ENCODE peak calls at places on chromosome 20, in five cellular contexts. X is nephron progenitor cell, B is colonic mucosa, I is left lung, M is GM20000. O is an unnamed sample.

GRCh38 chr20:38790210-38791053 is 15.1 kb upstream of the PPP1R16B start:
- DNase-seq in M (peak; percentile 56), B (no peak), I (no peak), X (peak; percentile 42), O (peak; percentile 65)

GRCh38 chr20:22801528-22801927 is 217.2 kb upstream of the FOXA2 start:
- DNase-seq in X (no peak), I (no peak), B (no peak), M (no peak), O (no peak)

GRCh38 chr20:44714701-44715494 is at the start of gene CCN5:
- DNase-seq in M (no peak), X (no peak), I (peak; percentile 85), B (peak; percentile 92), O (no peak)

GRCh38 chr20:60459212-60459611 is 501.0 kb downstream of the CDH26 start:
- DNase-seq in M (no peak), I (no peak), X (no peak), B (no peak), O (no peak)

GRCh38 chr20:43915209-43916072 is 789 bp downstream of the TOX2 start:
- DNase-seq in B (peak; percentile 52), X (peak; percentile 43), I (no peak), M (peak; percentile 61), O (peak; percentile 54)

GRCh38 chr20:61166324-61166723 is 85.7 kb upstream of the CDH4 start:
- DNase-seq in X (no peak), B (no peak), M (no peak), I (no peak), O (no peak)

GRCh38 chr20:23254034-23254433 is 96.6 kb upstream of the NXT1 start:
- DNase-seq in M (no peak), X (no peak), B (no peak), I (no peak), O (no peak)

GRCh38 chr20:23031346-23031745 is 3.8 kb upstream of the SSTR4 start:
- DNase-seq in I (no peak), B (no peak), X (no peak), M (no peak), O (no peak)

GRCh38 chr20:56513096-56513806 is 11.3 kb upstream of the FAM209A start:
- DNase-seq in I (no peak), X (peak; percentile 20), B (no peak), M (no peak), O (no peak)

GRCh38 chr20:46031701-46032254 is 2.8 kb downstream of the SLC12A5 start:
- DNase-seq in B (no peak), M (peak; percentile 30), X (peak; percentile 59), I (no peak), O (no peak)

GRCh38 chr20:44643596-44644383 is 7.7 kb downstream of the ADA start:
- DNase-seq in M (no peak), I (peak; percentile 80), X (peak; percentile 50), B (peak; percentile 50), O (peak; percentile 50)

GRCh38 chr20:22700387-22700786 is 116.0 kb upstream of the FOXA2 start:
- DNase-seq in M (no peak), B (no peak), X (no peak), I (no peak), O (no peak)

GRCh38 chr20:20457392-20458126 is 89.7 kb downstream of the INSM1 start:
- DNase-seq in B (no peak), X (no peak), M (no peak), I (no peak), O (no peak)

GRCh38 chr20:25248501-25249172 is 752 bp downstream of the PYGB start:
- DNase-seq in X (peak; percentile 58), I (no peak), B (peak; percentile 46), M (peak; percentile 64), O (no peak)

GRCh38 chr20:63544241-63544957 is 3.1 kb downstream of the SRMS start:
- DNase-seq in I (no peak), M (no peak), X (no peak), B (no peak), O (no peak)

GRCh38 chr20:47380481-47380880 is 24.0 kb upstream of the ZMYND8 start:
- DNase-seq in B (no peak), M (no peak), X (no peak), I (no peak), O (peak; percentile 60)

GRCh38 chr20:31440012-31440659 is at the start of gene DEFB123:
- DNase-seq in X (no peak), I (no peak), M (no peak), B (no peak), O (peak; percentile 15)
- TF ChIP-seq CTCF in X (no peak), I (no peak), M (no peak), B (no peak), O (peak; percentile 51)

GRCh38 chr20:11411765-11412164 is 505.9 kb upstream of the BTBD3 start:
- DNase-seq in B (no peak), M (no peak), X (no peak), I (no peak), O (no peak)
- TF ChIP-seq CTCF in B (no peak), M (no peak), X (no peak), I (no peak), O (no peak)

DNA sequence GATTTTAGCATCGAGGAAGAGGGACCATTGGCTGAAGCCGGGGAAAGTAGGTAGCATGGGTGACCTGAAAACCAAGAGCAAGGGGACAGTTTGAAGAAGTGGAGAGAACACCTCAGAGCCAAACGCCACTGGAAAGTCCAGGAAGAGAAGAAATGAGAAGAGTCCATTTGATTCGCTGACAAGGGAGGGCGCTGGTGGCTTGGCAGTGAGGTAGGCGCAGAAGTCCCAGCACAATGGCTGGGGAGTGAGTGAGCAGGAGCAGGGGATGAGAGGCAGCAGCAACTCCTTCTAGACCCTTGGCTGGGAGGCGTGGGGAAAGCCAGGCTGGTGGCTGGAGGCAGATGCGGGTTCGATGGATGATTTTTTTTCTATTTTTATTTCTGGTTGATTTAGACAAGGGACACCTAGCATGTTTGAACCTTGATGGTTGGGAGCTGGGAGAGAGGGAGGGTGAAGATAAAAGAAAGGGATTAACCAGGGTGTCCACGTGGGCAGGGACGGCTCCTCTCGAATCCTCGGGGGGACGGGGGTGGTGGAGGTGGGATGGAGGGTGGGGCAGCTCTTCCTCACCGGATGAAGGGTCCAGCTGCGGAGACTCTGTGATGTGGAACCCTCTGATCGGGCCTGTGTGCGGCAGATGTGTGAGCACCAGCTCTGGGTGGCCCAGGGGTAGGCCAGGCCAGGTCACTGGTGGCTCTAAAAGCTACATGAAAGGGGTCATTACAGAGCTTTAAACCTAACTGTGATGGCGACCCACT is 164.2 kb downstream of the NFATC2 start:
- DNase-seq in I (peak; percentile 20), B (no peak), M (no peak), X (no peak), O (peak; percentile 30)
- TF ChIP-seq CTCF in I (no peak), B (no peak), M (no peak), X (no peak), O (peak; percentile 25)

DNA sequence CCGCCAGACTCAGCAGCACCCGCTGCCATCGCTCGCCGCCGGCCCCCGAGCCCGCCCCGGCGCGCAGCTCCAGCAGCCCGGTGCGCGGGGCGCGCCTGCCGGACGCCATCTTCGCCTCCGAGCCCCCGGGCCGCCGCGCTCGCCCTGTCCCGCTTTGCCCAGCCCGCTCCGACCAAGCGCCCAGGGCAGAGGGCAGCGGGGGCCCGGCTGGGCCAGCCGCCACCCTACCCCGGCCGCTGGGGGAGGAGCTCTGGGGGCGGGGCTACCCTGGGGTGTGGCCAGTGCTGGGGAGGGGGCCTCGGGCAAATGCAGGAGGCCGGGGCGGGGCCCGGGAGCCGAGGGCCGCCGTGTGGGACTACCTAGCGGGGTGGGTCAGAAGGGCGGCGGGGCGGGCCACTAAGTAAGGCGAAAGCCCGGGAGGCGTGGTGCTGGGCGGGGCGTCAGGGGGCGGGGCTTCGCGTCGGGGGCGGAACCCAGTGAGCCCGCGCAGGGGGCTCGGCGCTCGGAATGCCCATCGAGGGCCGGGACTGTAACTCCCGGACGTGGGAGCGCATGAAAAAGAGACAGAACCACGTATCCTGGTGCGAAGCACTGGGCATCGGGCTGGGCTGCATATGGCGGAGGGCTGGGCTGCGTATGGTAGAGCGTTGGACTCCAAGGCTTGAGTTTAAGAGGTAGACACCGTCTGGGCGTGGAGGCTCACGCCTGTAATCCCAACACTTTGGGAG is at the start of gene SNTA1:
- DNase-seq in X (peak; percentile 96), M (peak; percentile 97), I (peak; percentile 95), B (peak; percentile 96), O (peak; percentile 94)
- TF ChIP-seq CTCF in X (no peak), M (no peak), I (no peak), B (no peak), O (no peak)

DNA sequence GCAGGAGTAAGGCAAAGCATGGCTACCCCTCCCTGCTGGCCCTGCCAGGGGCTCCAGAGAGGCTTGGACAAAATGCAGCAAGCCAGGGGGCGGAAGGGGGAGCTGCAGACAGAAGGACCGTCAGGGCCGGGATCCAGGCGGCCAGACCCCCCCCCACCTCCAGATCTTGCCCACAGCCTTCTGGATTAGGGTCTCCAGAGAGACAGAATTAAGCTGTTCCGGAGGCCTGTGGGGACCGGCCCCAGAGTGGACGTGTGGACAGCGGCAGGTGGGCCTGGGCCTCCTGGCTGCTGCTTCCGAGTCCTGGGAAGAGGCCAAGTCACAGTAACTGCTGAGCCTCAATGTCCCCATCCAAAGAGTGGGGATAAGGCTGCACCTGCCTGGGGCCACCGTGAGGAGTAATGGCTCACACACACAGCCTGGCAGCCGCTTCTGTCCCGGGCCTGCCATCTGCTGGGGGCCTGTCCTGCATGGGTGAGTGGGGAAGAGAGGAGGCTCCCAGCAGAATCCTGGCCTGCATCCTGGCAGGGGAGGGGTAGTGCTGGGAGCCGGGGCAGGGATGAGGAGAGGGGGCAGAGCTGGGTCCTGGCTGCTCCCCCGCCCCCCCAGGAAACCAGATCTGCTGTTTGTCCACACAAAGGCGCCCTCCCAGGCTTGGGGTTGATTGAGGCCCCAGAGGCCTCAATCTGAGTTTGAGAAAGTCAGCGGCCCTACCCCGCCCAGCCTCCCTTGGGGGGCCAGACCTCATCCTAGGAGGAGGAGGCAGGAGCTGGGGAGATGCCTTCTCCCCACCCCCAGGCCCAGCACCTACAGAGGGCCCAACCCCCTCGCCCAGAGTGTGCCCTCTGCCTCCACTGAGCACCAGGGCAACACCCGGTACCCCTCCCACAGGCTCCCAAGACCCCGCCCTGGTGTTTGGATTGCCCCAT is 3.9 kb downstream of the LAMA5 start:
- DNase-seq in B (no peak), X (no peak), M (no peak), I (peak; percentile 32), O (no peak)
- TF ChIP-seq CTCF in B (no peak), X (no peak), M (no peak), I (no peak), O (no peak)

DNA sequence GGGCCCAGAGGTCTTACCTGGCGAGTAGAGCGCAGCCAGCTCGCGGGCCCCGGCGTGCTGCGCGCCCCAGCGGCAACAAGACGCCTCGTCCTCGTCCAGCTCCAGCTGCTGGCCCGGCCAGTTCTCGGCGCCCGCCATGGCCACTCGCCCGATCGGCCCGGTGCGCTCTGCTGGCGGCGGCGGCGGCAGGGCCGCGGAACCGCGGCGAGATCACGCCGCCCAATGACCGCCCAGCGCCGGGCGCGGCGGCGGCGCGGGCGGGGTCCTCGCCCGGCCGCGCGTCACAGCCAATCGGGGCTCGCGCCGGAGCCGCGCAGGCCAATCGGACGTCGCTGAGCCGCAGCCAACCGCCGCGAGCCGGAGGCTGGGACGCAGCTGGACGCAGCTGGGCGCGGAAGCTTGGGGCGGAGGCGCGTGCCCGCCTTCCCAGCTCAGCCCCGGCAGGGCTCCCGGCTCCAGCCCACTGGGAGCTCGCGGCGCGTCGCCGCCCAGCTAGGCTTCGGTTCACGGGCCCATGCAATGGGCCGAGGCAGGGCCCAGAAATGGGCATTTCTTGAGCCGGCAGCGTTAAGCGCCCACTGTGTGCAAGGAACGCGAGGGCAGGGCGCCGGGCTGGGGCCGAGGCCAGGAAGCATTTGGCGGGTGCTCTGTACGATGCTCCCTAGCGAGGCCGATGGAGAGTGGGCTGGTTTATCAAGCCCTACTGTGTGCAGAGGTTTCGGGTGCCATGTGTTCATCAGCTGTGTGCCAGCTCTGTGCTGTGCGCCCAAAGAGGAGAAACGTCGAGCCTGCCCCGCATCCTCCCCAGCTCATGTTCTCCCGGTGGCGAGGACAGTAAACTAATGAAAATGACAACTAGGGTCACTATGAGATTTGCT is at the start of gene PEDS1:
- DNase-seq in I (peak; percentile 92), M (peak; percentile 100), X (peak; percentile 88), B (peak; percentile 89), O (peak; percentile 84)
- TF ChIP-seq CTCF in I (no peak), M (no peak), X (no peak), B (no peak), O (no peak)